ENCODE peak calls at places on chromosomes 1 and 21, in seven cellular contexts. B is sigmoid colon, W is PC-3, Y is adrenal gland, C is body of pancreas, Z is thoracic aorta, P is cardiac muscle cell. V is an unnamed sample.

GRCh38 chr1:222283147-222283768 is 264.6 kb downstream of the HHIPL2 start:
- DNase-seq in Z (no peak), W (peak), B (no peak), P (no peak), Y (peak), C (no peak), V (no peak)

GRCh38 chr1:3684031-3684430 is 31.7 kb downstream of the TP73 start:
- DNase-seq in C (no peak), P (peak), B (no peak), Y (no peak), W (no peak), Z (no peak), V (no peak)

GRCh38 chr1:33872275-33872674 is 8.4 kb downstream of the HMGB4 start:
- DNase-seq in B (no peak), P (no peak), C (no peak), Z (no peak), Y (no peak), W (no peak), V (no peak)

GRCh38 chr1:58365328-58365727 is 181.2 kb downstream of the OMA1 start:
- DNase-seq in P (no peak), B (no peak), W (no peak), C (no peak), Y (no peak), Z (no peak), V (no peak)

GRCh38 chr1:21338568-21339401 is 48.5 kb upstream of the ECE1 start:
- DNase-seq in Z (no peak), Y (peak), W (peak), P (no peak), C (peak), B (peak), V (no peak)

GRCh38 chr1:239387304-239388231 is 1.2 kb downstream of the CHRM3 start:
- DNase-seq in Z (no peak), Y (no peak), W (peak), P (peak), C (peak), B (no peak), V (no peak)

GRCh38 chr21:46297311-46298082 is 11.4 kb downstream of the YBEY start:
- DNase-seq in Y (no peak), C (no peak), W (no peak), P (no peak), B (no peak), Z (no peak), V (no peak)

GRCh38 chr1:11985851-11986250 is 5.6 kb downstream of the MFN2 start:
- DNase-seq in P (no peak), Y (no peak), B (no peak), C (no peak), Z (no peak), W (no peak), V (no peak)

GRCh38 chr1:19140465-19140864 is 69.6 kb downstream of the UBR4 start:
- DNase-seq in W (no peak), Y (no peak), Z (no peak), P (no peak), B (no peak), C (no peak), V (no peak)

GRCh38 chr1:228737613-228738012 is 2.3 kb downstream of the RHOU start:
- DNase-seq in P (no peak), Z (no peak), Y (peak), W (no peak), C (no peak), B (peak), V (peak)

GRCh38 chr1:112070677-112071076 is 81.2 kb upstream of the KCND3 start:
- DNase-seq in Y (no peak), Z (no peak), C (peak), W (no peak), B (no peak), P (no peak), V (no peak)

GRCh38 chr1:56817716-56818463 is 1.3 kb downstream of the FYB2 start:
- DNase-seq in Y (no peak), W (no peak), Z (no peak), B (no peak), P (no peak), C (no peak), V (no peak)

GRCh38 chr1:206581571-206581981 is 30.7 kb downstream of the EIF2D start:
- DNase-seq in P (no peak), W (no peak), Y (peak), C (no peak), Z (no peak), B (no peak), V (no peak)

GRCh38 chr1:167333114-167333513 is 112.4 kb downstream of the POU2F1 start:
- DNase-seq in B (no peak), W (no peak), C (no peak), Z (no peak), P (no peak), Y (no peak), V (no peak)

GRCh38 chr1:234114648-234115307 is 210.3 kb downstream of the SLC35F3 start:
- DNase-seq in W (peak), Z (no peak), C (peak), B (no peak), Y (peak), P (peak), V (no peak)

GRCh38 chr1:192579319-192579738 is 3.8 kb downstream of the RGS1 start:
- DNase-seq in B (no peak), Z (no peak), Y (no peak), P (no peak), W (no peak), C (no peak), V (no peak)

GRCh38 chr1:48114596-48115384 is 107.7 kb upstream of the SLC5A9 start:
- DNase-seq in C (no peak), B (no peak), Z (no peak), Y (no peak), P (no peak), W (no peak), V (no peak)

GRCh38 chr1:54479251-54479650 is 68.8 kb upstream of the ACOT11 start:
- DNase-seq in W (no peak), B (no peak), Y (peak), Z (no peak), C (no peak), P (no peak), V (no peak)

GRCh38 chr1:2356911-2357845 is 34.2 kb downstream of the MORN1 start:
- DNase-seq in P (no peak), C (no peak), W (no peak), Z (no peak), Y (no peak), B (peak), V (no peak)

GRCh38 chr1:171081220-171081993 is 9.3 kb upstream of the FMO3 start:
- DNase-seq in B (no peak), Z (no peak), W (peak), Y (no peak), C (no peak), P (peak), V (no peak)

GRCh38 chr1:45335732-45336365 is 4.1 kb upstream of the TOE1 start:
- DNase-seq in B (no peak), Z (no peak), Y (no peak), P (no peak), C (no peak), W (peak), V (no peak)

GRCh38 chr21:37700641-37701202 is 215.5 kb downstream of the KCNJ6 start:
- DNase-seq in W (peak), P (peak), B (no peak), Z (no peak), C (peak), Y (no peak), V (no peak)

GRCh38 chr1:115140442-115141144 is 51.3 kb upstream of the TSPAN2 start:
- DNase-seq in P (no peak), B (no peak), C (no peak), Z (no peak), W (no peak), Y (no peak), V (peak)

GRCh38 chr1:113978863-113979702 is at the start of gene OLFML3:
- DNase-seq in W (peak), B (peak), P (peak), Y (peak), C (peak), Z (peak), V (peak)

GRCh38 chr1:11374079-11374747 is 101.2 kb downstream of the UBIAD1 start:
- DNase-seq in Y (no peak), B (no peak), P (no peak), C (no peak), W (no peak), Z (no peak), V (no peak)

GRCh38 chr21:42554251-42554937 is 40.7 kb downstream of the SLC37A1 start:
- DNase-seq in Z (no peak), C (peak), B (peak), Y (peak), P (no peak), W (no peak), V (no peak)

GRCh38 chr1:27332536-27333281 is 9.1 kb upstream of the SYTL1 start:
- DNase-seq in Z (no peak), C (peak), W (no peak), B (peak), Y (no peak), P (peak), V (no peak)

GRCh38 chr1:232438476-232438875 is 191.5 kb downstream of the SIPA1L2 start:
- DNase-seq in Y (no peak), P (no peak), Z (no peak), C (no peak), W (no peak), B (no peak), V (no peak)

GRCh38 chr1:93617670-93618488 is 63.8 kb downstream of the BCAR3 start:
- DNase-seq in C (peak), B (peak), W (no peak), Y (peak), Z (no peak), P (no peak), V (no peak)

GRCh38 chr1:170732262-170732595 is 68.3 kb downstream of the PRRX1 start:
- DNase-seq in Z (no peak), C (no peak), B (no peak), Y (no peak), P (no peak), W (no peak), V (no peak)

GRCh38 chr1:203035111-203036000 is 9.1 kb downstream of the PPFIA4 start:
- DNase-seq in Y (peak), W (no peak), C (no peak), P (peak), Z (no peak), B (no peak), V (no peak)

GRCh38 chr21:40685121-40685630 is 161.8 kb downstream of the DSCAM start:
- DNase-seq in C (no peak), Z (no peak), B (no peak), Y (no peak), W (no peak), P (peak), V (no peak)

DNA sequence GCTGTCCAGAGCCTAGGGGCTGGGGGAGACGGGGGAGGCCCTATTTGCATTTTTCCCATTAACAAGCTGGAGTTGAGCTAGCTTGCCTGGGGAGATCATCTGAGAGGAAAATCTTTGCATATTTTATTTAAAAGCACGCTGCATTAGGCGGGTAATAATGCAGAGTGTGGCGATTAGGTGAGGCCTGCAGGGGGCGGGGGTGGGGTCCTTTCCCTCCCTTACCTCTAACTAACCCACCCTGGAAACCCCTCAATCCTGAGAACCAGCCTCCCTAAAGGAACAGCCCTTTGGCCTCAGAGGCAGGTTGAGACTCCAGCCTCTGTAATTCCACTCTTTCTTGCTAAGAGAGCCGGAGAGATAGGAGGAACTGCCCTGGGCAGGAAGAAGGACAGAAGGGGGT is 16.1 kb downstream of the C1orf216 start:
- DNase-seq in C (no peak), Z (no peak), W (no peak), B (no peak), P (no peak), Y (no peak), V (no peak)
- TF ChIP-seq CTCF in C (no peak), Z (no peak), W (peak), B (no peak), P (no peak), Y (no peak), V (no peak)

DNA sequence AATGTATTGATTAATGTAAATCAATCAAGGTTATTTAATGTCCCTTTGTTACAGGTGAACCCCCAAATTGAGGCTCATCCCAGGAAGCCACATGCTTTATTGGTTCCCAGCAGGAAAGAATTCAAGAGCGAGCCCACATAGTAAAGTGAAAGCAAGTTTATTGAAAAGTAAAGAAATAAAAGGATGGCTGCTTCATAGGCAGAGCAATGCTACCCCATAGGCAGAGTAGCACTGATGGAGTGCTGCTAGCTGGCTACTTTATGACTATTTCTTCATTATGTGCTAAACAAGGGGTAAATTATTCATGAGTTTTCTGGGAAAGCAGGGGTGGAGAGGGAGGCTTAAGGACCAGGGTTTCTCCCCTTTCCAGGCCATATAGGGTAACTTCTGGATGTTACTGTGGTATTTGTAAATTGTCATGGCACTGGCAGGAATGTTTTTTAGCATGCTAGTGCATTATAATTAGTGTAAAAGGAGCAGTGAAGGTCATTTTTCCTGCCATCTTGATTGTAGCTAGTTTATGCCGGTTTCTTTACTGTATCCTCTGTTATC is 1271.4 kb downstream of the KCNT2 start:
- DNase-seq in C (no peak), P (no peak), W (no peak), Z (no peak), Y (no peak), B (no peak), V (no peak)
- H3K27ac ChIP-seq in C (no peak), P (no peak), W (no peak), Z (no peak), Y (no peak), B (no peak), V (no peak)

GRCh38 chr1:32871364-32872188 is 864 bp upstream of the FNDC5 start:
- DNase-seq in W (no peak), P (no peak), Y (peak), Z (no peak), C (no peak), B (no peak), V (peak)
- H3K4me3 ChIP-seq in W (peak), P (peak), Y (peak), Z (peak), C (no peak), B (peak), V (peak)

GRCh38 chr1:79614762-79615161 is 608.2 kb upstream of the ADGRL4 start:
- DNase-seq in W (no peak), Y (no peak), C (no peak), P (no peak), Z (no peak), B (no peak), V (no peak)

DNA sequence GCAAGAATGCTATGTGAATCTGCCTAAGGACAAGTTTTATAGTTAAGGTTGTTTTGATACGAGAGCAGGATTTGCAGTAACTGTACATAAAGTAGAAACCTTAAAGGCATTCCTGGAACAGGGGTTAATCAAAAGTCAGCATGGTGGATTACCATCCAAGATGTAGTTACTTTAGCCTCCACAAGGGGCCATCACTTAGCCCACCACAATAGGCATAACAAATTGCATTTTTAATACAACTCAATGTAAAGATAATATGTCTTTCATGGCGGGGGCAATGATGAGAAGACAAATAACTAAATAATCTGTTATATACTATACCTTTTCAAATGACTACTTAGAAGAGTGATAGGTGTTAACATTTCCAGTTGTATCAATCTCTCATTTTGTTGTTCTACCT is 611.2 kb upstream of the ADGRL4 start:
- DNase-seq in B (no peak), Y (no peak), W (peak), P (no peak), C (no peak), Z (no peak), V (no peak)
- TF ChIP-seq CTCF in B (no peak), Y (no peak), W (peak), P (peak), C (no peak), Z (no peak), V (no peak)

V was measured in vagina.